ENCODE peak calls at places on chromosomes 1 and 21, in four cellular contexts. Q, I, M and J are unnamed samples.

GRCh38 chr1:239868117-239868516 is 223.6 kb upstream of the FMN2 start:
- DNase-seq in Q (no peak), I (no peak), M (no peak), J (no peak)

GRCh38 chr21:42892582-42892930 is 553 bp upstream of the NDUFV3 start:
- DNase-seq in Q (no peak), I (no peak), M (no peak), J (no peak)

GRCh38 chr1:85219853-85220610 is 19.2 kb upstream of the SYDE2 start:
- DNase-seq in Q (no peak), I (no peak), M (no peak), J (no peak)

GRCh38 chr1:216600730-216601426 is 122.4 kb downstream of the ESRRG start:
- DNase-seq in Q (peak), I (peak), M (no peak), J (no peak)

GRCh38 chr1:27299385-27300252 is 22.3 kb upstream of the TMEM222 start:
- DNase-seq in Q (no peak), I (peak), M (no peak), J (no peak)

GRCh38 chr1:84435159-84435558 is 36.9 kb downstream of the DNASE2B start:
- DNase-seq in Q (no peak), I (no peak), M (no peak), J (no peak)

GRCh38 chr1:43309626-43310025 is 8.8 kb downstream of the TIE1 start:
- DNase-seq in Q (no peak), I (no peak), M (no peak), J (no peak)

GRCh38 chr1:9842781-9843575 is 19.2 kb upstream of the CLSTN1 start:
- DNase-seq in Q (peak), I (no peak), M (no peak), J (no peak)

GRCh38 chr21:35163381-35163780 is 114.3 kb upstream of the RUNX1 start:
- DNase-seq in Q (peak), I (no peak), M (no peak), J (no peak)

GRCh38 chr1:186892936-186893335 is 64.2 kb downstream of the PLA2G4A start:
- DNase-seq in Q (no peak), I (no peak), M (no peak), J (no peak)

GRCh38 chr1:30535595-30536325 is 187.6 kb downstream of the MATN1 start:
- DNase-seq in Q (no peak), I (no peak), M (no peak), J (no peak)

GRCh38 chr1:226635456-226635941 is 86.9 kb downstream of the STUM start:
- DNase-seq in Q (peak), I (no peak), M (no peak), J (peak)

GRCh38 chr1:5511381-5512097 is 480.7 kb downstream of the NPHP4 start:
- DNase-seq in Q (no peak), I (no peak), M (no peak), J (no peak)

GRCh38 chr1:211352985-211353515 is 26.4 kb downstream of the TRAF5 start:
- DNase-seq in Q (no peak), I (no peak), M (peak), J (no peak)

GRCh38 chr1:179510038-179510437 is 65.7 kb downstream of the NPHS2 start:
- DNase-seq in Q (no peak), I (no peak), M (peak), J (no peak)

GRCh38 chr1:206931709-206932108 is 10.0 kb upstream of the FCMR start:
- DNase-seq in Q (no peak), I (no peak), M (peak), J (no peak)
- TF ChIP-seq CTCF in Q (no peak), I (no peak), M (peak), J (no peak)

GRCh38 chr21:44485796-44486195 is 30.5 kb downstream of the LRRC3 start:
- DNase-seq in Q (no peak), I (no peak), M (no peak), J (no peak)

GRCh38 chr21:44486302-44486701 is 31.0 kb downstream of the LRRC3 start:
- DNase-seq in Q (no peak), I (no peak), M (no peak), J (no peak)

GRCh38 chr21:44485254-44485793 is 30.0 kb downstream of the LRRC3 start:
- DNase-seq in Q (no peak), I (peak), M (no peak), J (no peak)

GRCh38 chr21:44489962-44490361 is 34.7 kb downstream of the LRRC3 start:
- DNase-seq in Q (no peak), I (no peak), M (no peak), J (no peak)

DNA sequence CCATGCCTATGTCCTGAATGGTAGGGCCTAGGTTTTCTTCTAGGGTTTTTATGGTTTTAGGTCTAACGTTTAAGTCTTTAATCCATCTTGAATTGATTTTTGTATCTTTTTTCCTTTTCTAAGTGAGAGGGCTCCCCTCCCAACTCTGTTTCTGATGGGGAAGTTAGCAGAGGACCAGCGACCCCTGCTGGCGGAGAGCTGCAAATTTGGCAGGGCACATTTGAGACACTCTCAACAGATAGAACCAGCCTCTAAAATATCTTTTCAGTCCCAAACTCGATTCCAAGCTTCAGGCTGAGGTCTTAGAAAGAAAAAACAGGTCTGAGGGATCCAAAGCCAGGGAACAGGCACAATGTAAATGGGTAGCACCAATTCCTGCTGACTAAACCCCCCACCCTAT is 32.5 kb downstream of the LRRC3 start:
- DNase-seq in Q (no peak), I (no peak), M (peak), J (no peak)
- TF ChIP-seq CTCF in Q (peak), I (no peak), M (peak), J (no peak)

GRCh38 chr1:37860346-37860666 is 914 bp upstream of the MTF1 start:
- DNase-seq in Q (no peak), I (no peak), M (no peak), J (no peak)
- TF ChIP-seq CTCF in Q (peak), I (no peak), M (no peak), J (peak)

GRCh38 chr1:235270625-235271024 is 57.4 kb downstream of the ARID4B start:
- DNase-seq in Q (no peak), I (no peak), M (no peak), J (no peak)
- TF ChIP-seq CTCF in Q (no peak), I (no peak), M (no peak), J (no peak)

DNA sequence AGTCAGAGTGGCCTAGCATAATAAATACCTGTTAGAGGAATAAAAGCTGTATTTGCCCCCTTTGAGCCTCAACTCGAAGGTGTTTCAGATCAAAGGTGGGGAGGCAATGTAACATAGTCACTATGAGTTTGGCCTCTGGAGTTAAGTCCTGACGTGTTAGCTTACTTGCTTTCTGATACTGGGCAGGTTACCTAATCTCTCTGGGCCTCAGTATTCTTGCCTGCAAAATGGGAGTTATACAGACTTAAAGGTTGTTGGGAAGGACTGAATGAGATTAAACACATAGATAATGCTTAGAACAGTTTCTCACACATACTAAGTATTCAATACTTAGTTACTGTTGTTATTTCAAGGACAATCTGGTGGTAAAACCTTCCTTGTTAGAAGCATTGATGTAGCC is 15.5 kb downstream of the RNF220 start:
- DNase-seq in Q (no peak), I (no peak), M (no peak), J (no peak)
- TF ChIP-seq CTCF in Q (no peak), I (no peak), M (no peak), J (no peak)

GRCh38 chr21:14259669-14260458 is 43.9 kb downstream of the RBM11 start:
- DNase-seq in Q (no peak), I (no peak), M (peak), J (no peak)
- TF ChIP-seq CTCF in Q (peak), I (peak), M (peak), J (no peak)

GRCh38 chr21:31142600-31142999 is 104.3 kb upstream of the KRTAP19-8 start:
- DNase-seq in Q (no peak), I (no peak), M (peak), J (no peak)
- TF ChIP-seq CTCF in Q (no peak), I (no peak), M (no peak), J (no peak)

GRCh38 chr21:33380483-33380998 is 22.7 kb upstream of the IFNGR2 start:
- DNase-seq in Q (peak), I (peak), M (peak), J (peak)

GRCh38 chr21:33374080-33374873 is 28.9 kb upstream of the IFNGR2 start:
- DNase-seq in Q (peak), I (peak), M (peak), J (no peak)

GRCh38 chr21:33374874-33375644 is 28.2 kb upstream of the IFNGR2 start:
- DNase-seq in Q (no peak), I (no peak), M (peak), J (no peak)

GRCh38 chr21:33378081-33378480 is 25.1 kb upstream of the IFNGR2 start:
- DNase-seq in Q (no peak), I (no peak), M (no peak), J (no peak)

GRCh38 chr21:33377221-33377620 is 26.0 kb upstream of the IFNGR2 start:
- DNase-seq in Q (no peak), I (no peak), M (no peak), J (no peak)
- TF ChIP-seq CTCF in Q (no peak), I (no peak), M (no peak), J (no peak)

GRCh38 chr1:87336623-87337067 is 8.0 kb downstream of the LMO4 start:
- DNase-seq in Q (no peak), I (no peak), M (no peak), J (no peak)

GRCh38 chr1:87335175-87335992 is 6.7 kb downstream of the LMO4 start:
- DNase-seq in Q (peak), I (no peak), M (peak), J (peak)

GRCh38 chr1:87331319-87332269 is 2.9 kb downstream of the LMO4 start:
- DNase-seq in Q (peak), I (peak), M (no peak), J (peak)

GRCh38 chr1:87333692-87334347 is 5.1 kb downstream of the LMO4 start:
- DNase-seq in Q (no peak), I (no peak), M (no peak), J (no peak)

DNA sequence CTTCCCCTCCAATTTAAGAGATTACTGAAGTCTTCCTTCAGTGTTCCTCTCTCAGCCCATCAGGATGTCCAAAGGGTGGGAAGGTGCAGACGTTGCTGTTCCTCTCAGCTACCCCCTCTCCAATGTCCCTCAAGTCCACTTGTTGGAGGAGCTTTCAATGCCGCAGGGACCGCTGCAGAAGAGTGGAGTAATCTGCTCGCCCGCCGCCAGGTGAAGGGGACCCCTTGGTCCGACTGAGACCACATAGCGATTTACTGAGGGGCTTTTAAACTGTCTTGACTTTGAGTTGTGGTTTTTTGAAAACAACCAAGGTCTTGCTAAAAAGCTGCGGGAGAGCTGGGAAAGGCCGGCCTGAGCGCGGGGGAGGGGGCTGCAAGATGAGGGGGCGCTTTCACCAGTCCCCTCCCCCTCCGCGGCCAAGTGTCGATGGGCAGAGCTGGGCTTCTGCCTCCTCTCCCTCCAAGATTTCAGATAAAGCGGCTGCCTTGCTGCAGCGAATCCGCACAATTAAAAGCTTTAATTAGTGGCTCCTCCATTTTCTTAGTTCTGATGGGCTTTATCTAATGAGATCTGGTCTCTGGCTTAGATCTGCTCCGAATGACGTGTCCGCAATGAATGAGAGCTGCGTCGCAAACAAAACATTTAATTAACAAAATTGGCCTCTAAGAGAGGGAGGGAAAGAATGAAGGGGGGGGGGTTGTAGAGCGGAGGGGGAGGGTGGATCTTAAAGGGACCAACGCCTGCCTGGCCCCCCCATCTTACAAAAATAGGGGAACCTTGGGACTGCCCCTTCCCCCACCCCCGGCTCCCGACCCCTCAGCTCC is 5.9 kb downstream of the LMO4 start:
- DNase-seq in Q (no peak), I (no peak), M (peak), J (no peak)
- TF ChIP-seq CTCF in Q (no peak), I (no peak), M (no peak), J (no peak)

GRCh38 chr1:18652791-18653190 is 22.1 kb downstream of the PAX7 start:
- DNase-seq in Q (no peak), I (no peak), M (no peak), J (no peak)

GRCh38 chr1:18654599-18654998 is 24.0 kb downstream of the PAX7 start:
- DNase-seq in Q (no peak), I (no peak), M (no peak), J (no peak)

GRCh38 chr1:18653375-18653774 is 22.7 kb downstream of the PAX7 start:
- DNase-seq in Q (no peak), I (no peak), M (no peak), J (no peak)

GRCh38 chr1:18651727-18652126 is 21.1 kb downstream of the PAX7 start:
- DNase-seq in Q (no peak), I (no peak), M (peak), J (no peak)

DNA sequence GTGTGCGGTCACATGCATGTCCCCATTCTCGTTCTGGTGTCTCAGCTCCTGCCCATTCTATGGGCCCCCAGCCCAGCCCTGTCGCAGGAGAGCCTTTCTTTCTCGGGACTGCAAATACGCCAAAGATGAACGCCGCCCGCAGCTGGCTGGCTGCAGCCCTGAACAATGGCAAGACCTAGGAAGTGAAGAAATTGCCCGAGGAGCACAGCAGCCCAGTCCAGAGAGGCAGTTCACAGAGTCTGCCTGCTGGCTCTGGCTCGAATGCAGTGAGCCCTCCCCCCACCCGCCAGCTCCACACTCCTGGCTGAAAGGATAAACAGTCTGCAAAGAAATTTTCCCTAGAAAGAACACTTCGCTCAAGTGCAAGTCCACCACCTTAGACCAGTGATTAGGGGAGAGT is 23.3 kb downstream of the PAX7 start:
- DNase-seq in Q (no peak), I (no peak), M (no peak), J (no peak)
- TF ChIP-seq CTCF in Q (no peak), I (no peak), M (no peak), J (no peak)